ENCODE peak calls at places on chromosomes 1 and 21, in six cellular contexts. D is GM12891, A is K562, H is GM12878, P is H1, F is HepG2. T is an unnamed sample.

GRCh38 chr1:18256318-18257235 is 149.0 kb downstream of the IGSF21 start:
- DNase-seq in H (no peak), F (peak; percentile 10), D (peak; percentile 24), P (peak; percentile 94), A (peak; percentile 69), T (peak; percentile 32)

GRCh38 chr1:41915786-41916571 is 2.7 kb downstream of the HIVEP3 start:
- DNase-seq in P (no peak), H (no peak), D (no peak), A (no peak), F (no peak), T (no peak)

GRCh38 chr1:1137256-1138045 is 21.6 kb upstream of the C1orf159 start:
- DNase-seq in P (no peak), H (no peak), F (no peak), A (peak; percentile 53), D (peak; percentile 90), T (peak; percentile 88)

GRCh38 chr21:20276954-20277353 is 721.3 kb upstream of the NCAM2 start:
- DNase-seq in P (no peak), A (no peak), F (no peak), D (no peak), H (no peak), T (no peak)

GRCh38 chr1:216186816-216187215 is 236.4 kb downstream of the USH2A start:
- DNase-seq in D (no peak), H (no peak), A (no peak), F (no peak), P (no peak), T (no peak)

GRCh38 chr1:81549588-81550127 is 251.1 kb upstream of the ADGRL2 start:
- DNase-seq in D (no peak), H (peak; percentile 35), A (no peak), F (peak; percentile 8), P (no peak), T (no peak)

GRCh38 chr1:21175670-21176581 is 771 bp downstream of the EIF4G3 start:
- DNase-seq in A (peak; percentile 59), P (peak; percentile 73), F (no peak), H (no peak), D (no peak), T (peak; percentile 31)

GRCh38 chr1:47186267-47187185 is 3.3 kb downstream of the PDZK1IP1 start:
- DNase-seq in D (no peak), F (peak; percentile 75), P (no peak), H (no peak), A (no peak), T (no peak)

GRCh38 chr1:230149751-230150584 is 82.9 kb downstream of the GALNT2 start:
- DNase-seq in F (no peak), H (peak; percentile 60), A (peak; percentile 56), D (peak; percentile 30), P (no peak), T (peak; percentile 38)

GRCh38 chr1:16443975-16444745 is 3.6 kb downstream of the NECAP2 start:
- DNase-seq in F (no peak), D (no peak), P (no peak), H (no peak), A (peak; percentile 84), T (no peak)

GRCh38 chr1:110344152-110344551 is 5.0 kb downstream of the RBM15 start:
- DNase-seq in A (no peak), P (no peak), F (no peak), D (no peak), H (no peak), T (no peak)

GRCh38 chr21:45289655-45290515 is 2.2 kb upstream of the POFUT2 start:
- DNase-seq in A (no peak), P (peak; percentile 33), H (no peak), F (no peak), D (no peak), T (no peak)

GRCh38 chr1:22295856-22296255 is 153.0 kb upstream of the WNT4 start:
- DNase-seq in F (no peak), H (no peak), D (no peak), P (peak; percentile 8), A (no peak), T (no peak)

GRCh38 chr1:76023669-76024407 is 50.7 kb upstream of the ST6GALNAC3 start:
- DNase-seq in F (no peak), D (no peak), H (no peak), P (no peak), A (no peak), T (no peak)

GRCh38 chr1:22658385-22659163 is 5.5 kb downstream of the C1QB start:
- DNase-seq in H (no peak), F (no peak), A (no peak), P (no peak), D (no peak), T (no peak)

GRCh38 chr1:243434594-243434993 is 178.8 kb downstream of the SDCCAG8 start:
- DNase-seq in P (no peak), A (no peak), F (no peak), D (no peak), H (no peak), T (no peak)

GRCh38 chr1:90045853-90046563 is 51.1 kb downstream of the ZNF326 start:
- DNase-seq in F (peak; percentile 11), A (peak; percentile 49), D (no peak), H (no peak), P (peak; percentile 66), T (no peak)

GRCh38 chr1:192809286-192810252 is 730 bp downstream of the RGS2 start:
- DNase-seq in D (no peak), P (no peak), A (peak; percentile 35), H (no peak), F (no peak), T (no peak)

GRCh38 chr1:93541045-93541444 is 93.1 kb downstream of the FNBP1L start:
- DNase-seq in A (no peak), D (no peak), P (no peak), H (no peak), F (no peak), T (no peak)

GRCh38 chr1:182183606-182184005 is 122.1 kb upstream of the ZNF648 start:
- DNase-seq in P (no peak), H (no peak), F (no peak), D (no peak), A (no peak), T (no peak)

GRCh38 chr21:16013570-16013969 is 283.8 kb downstream of the USP25 start:
- DNase-seq in A (no peak), D (no peak), F (no peak), P (no peak), H (no peak), T (no peak)

DNA sequence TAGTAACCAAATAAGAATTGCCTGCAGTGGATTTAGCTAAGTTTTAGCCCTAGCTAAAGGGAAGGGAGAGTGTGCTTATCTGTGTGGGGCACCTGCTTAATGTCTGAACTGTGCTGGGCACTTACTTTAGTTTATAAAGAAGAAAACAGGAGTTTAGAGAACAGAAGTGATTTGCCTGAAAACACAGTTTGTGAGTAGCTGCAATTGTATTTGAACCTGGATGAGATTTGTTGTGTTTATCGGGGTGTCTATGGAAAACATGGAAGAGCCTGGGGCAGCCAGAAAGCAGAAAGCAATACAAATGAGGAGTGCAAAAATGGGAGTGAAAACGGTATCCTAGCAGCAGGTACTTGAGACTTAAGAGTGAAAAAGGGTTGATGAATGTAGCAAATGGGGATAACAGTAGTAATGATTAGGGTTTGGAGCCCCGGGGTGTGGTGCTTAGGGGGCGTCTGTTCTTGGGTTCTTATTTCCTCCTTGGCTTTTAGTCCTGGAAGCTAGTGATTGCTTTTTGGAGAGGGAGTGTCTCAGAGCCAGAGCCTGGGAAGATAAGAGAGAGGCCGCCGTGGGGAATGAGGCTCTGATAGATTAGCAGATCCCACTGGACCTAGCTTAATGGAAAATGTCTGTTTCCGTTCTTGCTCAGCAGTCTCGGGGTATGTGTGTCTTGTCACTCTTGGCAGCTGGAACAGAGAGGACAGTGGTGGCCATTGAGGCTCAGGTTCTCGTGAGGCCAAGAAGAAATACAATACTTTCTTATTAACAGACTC is 5.6 kb downstream of the PRCC start:
- DNase-seq in D (no peak), A (no peak), H (no peak), P (no peak), F (no peak), T (no peak)
- TF ChIP-seq POLR2AphosphoS5 in D (no peak), A (peak; percentile 31), H (no peak), P (no peak), F (no peak), T (no peak)

DNA sequence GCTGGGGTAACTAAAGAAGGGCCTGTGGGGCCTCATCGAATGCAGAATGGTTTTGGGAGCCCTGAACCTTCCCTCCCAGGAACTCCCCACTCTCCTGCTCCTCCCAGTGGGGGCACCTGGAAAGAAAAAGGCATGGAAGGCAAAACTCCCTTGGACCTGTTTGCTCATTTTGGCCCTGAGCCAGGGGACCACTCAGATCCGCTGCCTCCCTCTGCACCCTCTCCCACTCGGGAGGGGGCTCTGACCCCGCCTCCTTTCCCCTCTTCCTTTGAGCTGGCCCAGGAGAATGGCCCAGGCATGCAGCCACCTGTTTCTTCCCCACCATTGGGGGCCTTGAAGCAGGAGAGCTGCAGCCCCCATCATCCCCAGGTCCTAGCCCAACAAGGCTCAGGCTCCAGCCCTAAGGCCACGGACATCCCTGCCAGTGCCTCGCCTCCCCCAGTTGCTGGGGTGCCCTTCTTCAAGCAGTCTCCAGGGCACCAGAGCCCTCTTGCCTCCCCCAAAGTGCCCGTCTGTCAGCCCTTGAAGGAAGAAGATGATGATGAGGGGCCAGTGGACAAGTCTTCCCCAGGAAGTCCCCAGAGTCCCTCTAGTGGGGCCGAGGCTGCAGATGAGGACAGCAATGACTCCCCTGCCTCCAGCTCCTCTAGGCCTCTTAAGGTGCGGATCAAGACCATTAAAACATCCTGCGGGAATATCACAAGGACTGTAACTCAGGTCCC is 4.7 kb downstream of the ZNF687 start:
- DNase-seq in A (no peak), D (no peak), H (no peak), P (no peak), F (no peak), T (no peak)
- TF ChIP-seq TAF1 in A (no peak), D (no peak), H (no peak), P (no peak), F (no peak), T (no peak)

DNA sequence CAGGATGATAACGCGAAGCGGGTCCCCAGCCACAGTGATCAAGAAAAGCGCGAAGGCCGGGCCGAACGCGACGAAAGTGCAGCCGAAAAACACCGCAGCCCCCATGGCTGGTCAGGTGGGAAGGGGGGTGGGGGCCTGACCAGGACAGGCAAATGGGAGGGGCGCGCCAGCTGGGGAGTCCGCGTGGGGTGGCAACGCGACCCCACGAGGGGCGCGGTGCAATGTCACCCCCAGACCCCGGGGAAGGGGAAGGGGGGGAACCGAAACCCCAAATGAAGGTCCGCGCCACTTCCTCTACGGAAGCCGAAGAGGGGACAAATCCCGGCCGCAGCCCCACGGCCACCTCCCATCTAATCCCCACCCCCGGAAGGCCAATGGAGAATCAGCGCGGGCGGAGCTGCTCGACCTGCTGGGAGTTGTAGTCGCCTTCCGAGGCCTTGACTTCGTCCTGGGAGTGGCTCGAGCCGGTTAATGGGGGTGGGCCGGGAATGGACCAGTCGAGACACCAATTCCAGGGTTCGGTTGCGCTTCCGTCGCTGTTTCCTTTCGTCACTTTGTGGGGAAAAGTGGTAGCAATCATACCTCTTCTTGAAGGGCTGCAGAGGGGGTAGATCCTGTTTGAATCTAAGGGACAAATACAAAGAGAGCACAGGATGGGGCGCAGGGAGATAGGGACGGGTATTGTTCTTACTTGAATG is at the start of gene APH1A:
- DNase-seq in P (peak; percentile 92), D (peak; percentile 93), H (peak; percentile 78), F (peak; percentile 92), A (peak; percentile 98), T (peak; percentile 98)
- TF ChIP-seq POLR2A in P (no peak), D (no peak), H (peak; percentile 84), F (peak; percentile 45), A (peak; percentile 72), T (peak; percentile 62)

GRCh38 chr1:159468321-159468720 is 28.8 kb downstream of the OR10J1 start:
- DNase-seq in A (no peak), H (no peak), P (no peak), F (no peak), D (no peak), T (no peak)

GRCh38 chr1:159469921-159470595 is 30.5 kb downstream of the OR10J1 start:
- DNase-seq in H (no peak), A (no peak), F (no peak), P (no peak), D (no peak), T (no peak)

GRCh38 chr1:159474926-159475325 is 35.4 kb downstream of the OR10J1 start:
- DNase-seq in H (no peak), D (no peak), A (no peak), P (no peak), F (no peak), T (no peak)

GRCh38 chr1:159473335-159473734 is 33.8 kb downstream of the OR10J1 start:
- DNase-seq in A (no peak), H (no peak), D (no peak), F (no peak), P (no peak), T (no peak)
- TF ChIP-seq POLR2AphosphoS5 in A (no peak), H (no peak), D (no peak), F (no peak), P (no peak), T (no peak)